ENCODE peak calls at places on chromosome 6, in six cellular contexts. M is bronchial epithelial cell, Z is RPMI8226, A is foreskin fibroblast, C is lower lobe of right lung, G is pancreas. X is an unnamed sample.

GRCh38 chr6:57173056-57173885 is 1.1 kb downstream of the BAG2 start:
- DNase-seq in A (peak), C (no peak), G (no peak), Z (peak), M (peak), X (no peak)

GRCh38 chr6:23705691-23706090 is 420.3 kb upstream of the NRSN1 start:
- DNase-seq in M (no peak), G (no peak), Z (no peak), C (no peak), A (no peak), X (no peak)

GRCh38 chr6:2896741-2897140 is 6.4 kb downstream of the SERPINB9 start:
- DNase-seq in A (no peak), G (no peak), Z (no peak), M (no peak), C (no peak), X (no peak)

GRCh38 chr6:90168693-90169131 is 127.9 kb downstream of the BACH2 start:
- DNase-seq in M (peak), Z (no peak), A (no peak), G (no peak), C (no peak), X (no peak)

GRCh38 chr6:50815436-50816114 is 3.1 kb upstream of the TFAP2B start:
- DNase-seq in Z (no peak), M (peak), C (no peak), G (no peak), A (peak), X (no peak)

GRCh38 chr6:94902974-94903628 is 674.2 kb upstream of the MANEA start:
- DNase-seq in G (no peak), Z (no peak), C (no peak), A (no peak), M (peak), X (no peak)

GRCh38 chr6:5379647-5380242 is 118.4 kb downstream of the FARS2 start:
- DNase-seq in Z (peak), G (no peak), A (peak), C (no peak), M (peak), X (no peak)

GRCh38 chr6:34514112-34514511 is 42.0 kb downstream of the SPDEF start:
- DNase-seq in M (no peak), A (no peak), Z (no peak), G (no peak), C (peak), X (no peak)

GRCh38 chr6:81553246-81553645 is 199.2 kb downstream of the TENT5A start:
- DNase-seq in C (no peak), Z (no peak), A (no peak), M (peak), G (no peak), X (no peak)

GRCh38 chr6:157976345-157977175 is 5.1 kb upstream of the SYNJ2 start:
- DNase-seq in Z (no peak), M (no peak), C (no peak), G (no peak), A (no peak), X (no peak)

GRCh38 chr6:47655719-47656595 is 42.4 kb upstream of the ADGRF4 start:
- DNase-seq in G (no peak), C (no peak), A (peak), Z (no peak), M (peak), X (peak)

GRCh38 chr6:33869826-33870423 is 66.1 kb upstream of the MLN start:
- DNase-seq in G (no peak), C (peak), M (no peak), A (no peak), Z (no peak), X (no peak)

GRCh38 chr6:108635505-108636226 is 74.9 kb downstream of the FOXO3 start:
- DNase-seq in Z (no peak), A (no peak), G (no peak), M (no peak), C (peak), X (no peak)